ENCODE peak calls at places on chromosomes 11 and 22, in ten cellular contexts. Q is LoVo; P is Right ventricle myocardium inferior; A is NCI-H510A treated with DMSO at 0.1 percent for 48 hours; K is mesendoderm; J is adipocyte; M is amygdala; F is HL-60; G is iPS-NIHi11; T is effector memory CD4-positive, alpha-beta T cell. N is an unnamed sample.

GRCh38 chr11:12218909-12219308 is 108.5 kb downstream of the MICAL2 start:
- DNase-seq in Q (no peak), P (no peak), A (no peak), K (no peak), J (no peak), M (no peak), F (no peak), G (no peak), T (no peak), N (no peak)

GRCh38 chr11:117843666-117844484 is 19.3 kb upstream of the FXYD2 start:
- DNase-seq in Q (peak), P (peak), A (peak), K (peak), J (peak), M (peak), F (peak), G (peak), T (peak), N (peak)

GRCh38 chr11:44246726-44247125 is 63.2 kb downstream of the ALX4 start:
- DNase-seq in Q (no peak), P (no peak), A (no peak), K (no peak), J (peak), M (no peak), F (no peak), G (no peak), T (no peak), N (no peak)

GRCh38 chr11:68275721-68276488 is 4.1 kb upstream of the C11orf24 start:
- DNase-seq in Q (no peak), P (no peak), A (no peak), K (no peak), J (no peak), M (no peak), F (no peak), G (no peak), T (no peak), N (no peak)

GRCh38 chr11:65226103-65226442 is 35.7 kb upstream of the POLA2 start:
- DNase-seq in Q (no peak), P (no peak), A (no peak), K (no peak), J (no peak), M (no peak), F (no peak), G (no peak), T (no peak), N (no peak)

GRCh38 chr22:25896098-25896497 is 154.1 kb downstream of the MYO18B start:
- DNase-seq in Q (peak), P (no peak), A (peak), K (peak), J (no peak), M (no peak), F (no peak), G (peak), T (no peak), N (no peak)

GRCh38 chr11:69287968-69288882 is 5.7 kb upstream of the MYEOV start:
- DNase-seq in Q (peak), P (peak), A (peak), K (no peak), J (no peak), M (no peak), F (no peak), G (no peak), T (no peak), N (no peak)

GRCh38 chr22:46033256-46034200 is 56.6 kb upstream of the WNT7B start:
- DNase-seq in Q (no peak), P (no peak), A (no peak), K (no peak), J (no peak), M (no peak), F (no peak), G (no peak), T (no peak), N (no peak)

GRCh38 chr11:6319001-6319878 is 1.1 kb downstream of the CAVIN3 start:
- DNase-seq in Q (no peak), P (peak), A (no peak), K (peak), J (peak), M (peak), F (no peak), G (peak), T (no peak), N (peak)

GRCh38 chr11:73177380-73178091 is 35.4 kb upstream of the FCHSD2 start:
- DNase-seq in Q (no peak), P (no peak), A (no peak), K (no peak), J (no peak), M (no peak), F (no peak), G (no peak), T (no peak), N (no peak)

GRCh38 chr22:34847072-34847471 is 218.9 kb upstream of the ISX start:
- DNase-seq in Q (no peak), P (no peak), A (no peak), K (peak), J (peak), M (no peak), F (no peak), G (no peak), T (no peak), N (no peak)

GRCh38 chr11:35623708-35624168 is 5.5 kb downstream of the FJX1 start:
- DNase-seq in Q (no peak), P (no peak), A (no peak), K (no peak), J (peak), M (no peak), F (no peak), G (no peak), T (no peak), N (no peak)

GRCh38 chr11:46248270-46249102 is 29.0 kb upstream of the CREB3L1 start:
- DNase-seq in Q (peak), P (no peak), A (no peak), K (peak), J (peak), M (no peak), F (no peak), G (no peak), T (no peak), N (peak)

GRCh38 chr11:26985941-26986340 is 8.0 kb upstream of the FIBIN start:
- DNase-seq in Q (no peak), P (no peak), A (no peak), K (no peak), J (no peak), M (no peak), F (no peak), G (no peak), T (no peak), N (no peak)

GRCh38 chr22:39518996-39519680 is 1.2 kb upstream of the ATF4 start:
- DNase-seq in Q (no peak), P (no peak), A (no peak), K (no peak), J (no peak), M (no peak), F (peak), G (no peak), T (no peak), N (no peak)

GRCh38 chr11:81420668-81421550 is 1312.8 kb downstream of the FAM181B start:
- DNase-seq in Q (no peak), P (no peak), A (no peak), K (peak), J (no peak), M (no peak), F (no peak), G (peak), T (no peak), N (peak)

GRCh38 chr22:41913842-41914534 is 886 bp downstream of the SHISA8 start:
- DNase-seq in Q (no peak), P (no peak), A (no peak), K (no peak), J (peak), M (no peak), F (no peak), G (peak), T (no peak), N (peak)

GRCh38 chr11:128465946-128466688 is 121.2 kb downstream of the ETS1 start:
- DNase-seq in Q (no peak), P (no peak), A (no peak), K (no peak), J (no peak), M (no peak), F (no peak), G (no peak), T (no peak), N (no peak)

GRCh38 chr11:104926771-104927470 is 28.7 kb upstream of the CASP12 start:
- DNase-seq in Q (no peak), P (peak), A (no peak), K (peak), J (no peak), M (no peak), F (no peak), G (peak), T (no peak), N (peak)

GRCh38 chr11:116890607-116891006 is 53.2 kb upstream of the APOA1 start:
- DNase-seq in Q (no peak), P (no peak), A (no peak), K (no peak), J (no peak), M (no peak), F (no peak), G (no peak), T (no peak), N (no peak)

GRCh38 chr11:33753304-33753703 is 17.1 kb upstream of the CD59 start:
- DNase-seq in Q (no peak), P (no peak), A (no peak), K (no peak), J (peak), M (no peak), F (no peak), G (no peak), T (no peak), N (no peak)

GRCh38 chr22:37549704-37550059 is 10.6 kb upstream of the CDC42EP1 start:
- DNase-seq in Q (no peak), P (no peak), A (no peak), K (peak), J (peak), M (peak), F (no peak), G (no peak), T (no peak), N (no peak)

GRCh38 chr22:23219787-23220484 is 39.6 kb downstream of the BCR start:
- DNase-seq in Q (no peak), P (no peak), A (peak), K (peak), J (peak), M (no peak), F (peak), G (no peak), T (no peak), N (no peak)

GRCh38 chr11:12150831-12151382 is 40.5 kb downstream of the MICAL2 start:
- DNase-seq in Q (no peak), P (no peak), A (no peak), K (no peak), J (peak), M (no peak), F (no peak), G (no peak), T (no peak), N (no peak)

GRCh38 chr11:97860237-97860636 is 1160.5 kb upstream of the CNTN5 start:
- DNase-seq in Q (no peak), P (no peak), A (no peak), K (no peak), J (no peak), M (no peak), F (no peak), G (no peak), T (no peak), N (no peak)